ENCODE peak calls at places on chromosomes 4 and X, in six cellular contexts. One of them, this sample, is unnamed.

GRCh38 chr4:30350288-30350687 is 369.9 kb upstream of the PCDH7 start:
- DNase-seq in K562: no peak
- DNase-seq in H1: no peak
- DNase-seq in WTC11: no peak
- DNase-seq in endothelial cell of umbilical vein: no peak
- DNase-seq in HepG2: no peak
- DNase-seq in this sample: no peak

GRCh38 chr4:30721353-30722091 is 1.4 kb downstream of the PCDH7 start:
- DNase-seq in WTC11: peak
- DNase-seq in HepG2: no peak
- DNase-seq in H1: peak
- DNase-seq in K562: no peak
- DNase-seq in endothelial cell of umbilical vein: peak
- DNase-seq in this sample: peak

GRCh38 chr4:125321709-125322362 is 7.1 kb downstream of the FAT4 start:
- DNase-seq in H1: no peak
- DNase-seq in HepG2: no peak
- DNase-seq in endothelial cell of umbilical vein: peak
- DNase-seq in WTC11: no peak
- DNase-seq in K562: no peak
- DNase-seq in this sample: no peak

GRCh38 chr4:168527560-168527959 is 30.7 kb downstream of the PALLD start:
- DNase-seq in WTC11: no peak
- DNase-seq in endothelial cell of umbilical vein: no peak
- DNase-seq in H1: no peak
- DNase-seq in HepG2: no peak
- DNase-seq in K562: no peak
- DNase-seq in this sample: peak

GRCh38 chrX:96994088-96994487 is 110.4 kb downstream of the RPA4 start:
- DNase-seq in endothelial cell of umbilical vein: no peak
- DNase-seq in HepG2: no peak
- DNase-seq in K562: no peak
- DNase-seq in H1: no peak
- DNase-seq in WTC11: no peak
- DNase-seq in this sample: no peak

GRCh38 chr4:88441696-88442095 is 15.2 kb upstream of the HERC5 start:
- DNase-seq in HepG2: no peak
- DNase-seq in K562: no peak
- DNase-seq in WTC11: no peak
- DNase-seq in H1: no peak
- DNase-seq in endothelial cell of umbilical vein: no peak
- DNase-seq in this sample: no peak

GRCh38 chrX:115047181-115047580 is 29.8 kb upstream of the IL13RA2 start:
- DNase-seq in WTC11: no peak
- DNase-seq in endothelial cell of umbilical vein: no peak
- DNase-seq in K562: no peak
- DNase-seq in H1: no peak
- DNase-seq in HepG2: no peak
- DNase-seq in this sample: no peak

GRCh38 chrX:103211012-103211715 is 3.7 kb upstream of the BEX4 start:
- DNase-seq in endothelial cell of umbilical vein: peak
- DNase-seq in HepG2: peak
- DNase-seq in WTC11: peak
- DNase-seq in H1: no peak
- DNase-seq in K562: no peak
- DNase-seq in this sample: peak

GRCh38 chr4:146359771-146360170 is 145.4 kb downstream of the REELD1 start:
- DNase-seq in K562: no peak
- DNase-seq in H1: no peak
- DNase-seq in endothelial cell of umbilical vein: no peak
- DNase-seq in HepG2: no peak
- DNase-seq in WTC11: no peak
- DNase-seq in this sample: no peak

GRCh38 chr4:144645621-144646522 is at the start of gene HHIP:
- DNase-seq in H1: peak
- DNase-seq in endothelial cell of umbilical vein: peak
- DNase-seq in K562: peak
- DNase-seq in WTC11: peak
- DNase-seq in HepG2: peak
- DNase-seq in this sample: peak

GRCh38 chrX:46642145-46642544 is 68.6 kb downstream of the CHST7 start:
- DNase-seq in WTC11: no peak
- DNase-seq in HepG2: peak
- DNase-seq in K562: no peak
- DNase-seq in H1: no peak
- DNase-seq in endothelial cell of umbilical vein: peak
- DNase-seq in this sample: peak

GRCh38 chr4:13700196-13701140 is 72.9 kb upstream of the BOD1L1 start:
- DNase-seq in H1: no peak
- DNase-seq in K562: no peak
- DNase-seq in WTC11: no peak
- DNase-seq in HepG2: no peak
- DNase-seq in endothelial cell of umbilical vein: no peak
- DNase-seq in this sample: no peak

GRCh38 chrX:37918168-37918567 is 70.8 kb upstream of the DYNLT3 start:
- DNase-seq in K562: no peak
- DNase-seq in H1: no peak
- DNase-seq in WTC11: no peak
- DNase-seq in HepG2: no peak
- DNase-seq in endothelial cell of umbilical vein: no peak
- DNase-seq in this sample: no peak

GRCh38 chrX:24264383-24264782 is 49.5 kb downstream of the SUPT20HL2 start:
- DNase-seq in WTC11: no peak
- DNase-seq in K562: no peak
- DNase-seq in HepG2: no peak
- DNase-seq in H1: no peak
- DNase-seq in endothelial cell of umbilical vein: no peak
- DNase-seq in this sample: peak

GRCh38 chrX:24262309-24262708 is 51.6 kb downstream of the SUPT20HL2 start:
- DNase-seq in endothelial cell of umbilical vein: no peak
- DNase-seq in HepG2: no peak
- DNase-seq in H1: no peak
- DNase-seq in K562: no peak
- DNase-seq in WTC11: no peak
- DNase-seq in this sample: no peak

GRCh38 chrX:24259544-24260240 is 54.2 kb downstream of the SUPT20HL2 start:
- DNase-seq in K562: peak
- DNase-seq in HepG2: peak
- DNase-seq in WTC11: peak
- DNase-seq in endothelial cell of umbilical vein: peak
- DNase-seq in H1: no peak
- DNase-seq in this sample: peak

GRCh38 chrX:24257011-24257410 is 56.9 kb downstream of the SUPT20HL2 start:
- DNase-seq in HepG2: no peak
- DNase-seq in WTC11: no peak
- DNase-seq in endothelial cell of umbilical vein: no peak
- DNase-seq in H1: no peak
- DNase-seq in K562: no peak
- DNase-seq in this sample: no peak

DNA sequence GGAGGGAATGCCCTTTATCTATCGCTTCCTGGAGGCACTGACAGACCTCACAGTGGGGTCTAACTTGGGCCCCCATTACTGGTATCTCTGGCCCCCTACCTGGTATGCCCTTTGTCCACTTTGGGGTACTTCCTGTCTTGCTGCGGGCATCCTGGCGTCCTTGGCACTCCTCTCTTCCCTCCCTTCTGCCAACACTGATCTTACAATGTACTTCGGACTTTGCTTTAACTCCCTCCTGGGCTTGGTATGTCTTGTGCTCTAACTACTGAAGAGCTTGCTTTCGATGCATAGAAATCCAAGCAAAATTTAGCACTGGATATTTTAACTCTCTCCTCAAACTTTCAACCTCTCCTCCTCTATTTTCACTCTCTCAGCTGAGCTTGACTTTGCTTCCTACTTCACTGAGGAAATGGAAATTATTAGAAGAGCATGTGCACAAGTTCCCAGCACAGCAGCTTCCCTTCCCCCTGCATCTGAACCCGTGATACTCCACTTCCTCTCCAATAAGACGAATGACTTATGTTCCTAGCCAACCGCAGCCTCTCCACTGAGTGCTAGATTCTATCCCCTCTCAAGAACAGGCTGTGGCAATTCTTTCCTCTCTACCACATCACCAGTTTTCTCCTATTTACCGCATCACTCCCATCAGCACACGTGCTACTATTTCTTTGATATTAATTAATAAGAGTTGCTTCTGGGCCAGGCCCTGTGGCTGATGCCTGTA is 52.9 kb downstream of the SUPT20HL2 start:
- DNase-seq in K562: no peak
- DNase-seq in WTC11: no peak
- DNase-seq in endothelial cell of umbilical vein: peak
- DNase-seq in H1: no peak
- DNase-seq in HepG2: no peak
- DNase-seq in this sample: no peak
- TF ChIP-seq JUN in K562: no peak
- TF ChIP-seq JUN in WTC11: no peak
- TF ChIP-seq JUN in endothelial cell of umbilical vein: no peak
- TF ChIP-seq JUN in H1: no peak
- TF ChIP-seq JUN in HepG2: no peak
- TF ChIP-seq JUN in this sample: no peak

GRCh38 chr4:156884183-156884582 is 87.4 kb downstream of the PDGFC start:
- DNase-seq in HepG2: no peak
- DNase-seq in K562: no peak
- DNase-seq in H1: no peak
- DNase-seq in endothelial cell of umbilical vein: no peak
- DNase-seq in WTC11: no peak
- DNase-seq in this sample: no peak
- TF ChIP-seq JUN in HepG2: no peak
- TF ChIP-seq JUN in K562: no peak
- TF ChIP-seq JUN in H1: no peak
- TF ChIP-seq JUN in endothelial cell of umbilical vein: no peak
- TF ChIP-seq JUN in WTC11: no peak
- TF ChIP-seq JUN in this sample: no peak

GRCh38 chr4:184368290-184368689 is 106.1 kb downstream of the IRF2 start:
- DNase-seq in H1: no peak
- DNase-seq in endothelial cell of umbilical vein: no peak
- DNase-seq in K562: no peak
- DNase-seq in WTC11: no peak
- DNase-seq in HepG2: no peak
- DNase-seq in this sample: no peak

GRCh38 chr4:184368731-184369130 is 105.6 kb downstream of the IRF2 start:
- DNase-seq in HepG2: no peak
- DNase-seq in H1: no peak
- DNase-seq in WTC11: no peak
- DNase-seq in K562: no peak
- DNase-seq in endothelial cell of umbilical vein: no peak
- DNase-seq in this sample: no peak

GRCh38 chr4:184369871-184370270 is 104.5 kb downstream of the IRF2 start:
- DNase-seq in endothelial cell of umbilical vein: no peak
- DNase-seq in K562: no peak
- DNase-seq in H1: no peak
- DNase-seq in HepG2: no peak
- DNase-seq in WTC11: no peak
- DNase-seq in this sample: no peak

GRCh38 chr4:184371390-184371787 is 103.0 kb downstream of the IRF2 start:
- DNase-seq in endothelial cell of umbilical vein: no peak
- DNase-seq in HepG2: no peak
- DNase-seq in WTC11: no peak
- DNase-seq in H1: no peak
- DNase-seq in K562: no peak
- DNase-seq in this sample: no peak

GRCh38 chr4:184370711-184371389 is 103.5 kb downstream of the IRF2 start:
- DNase-seq in endothelial cell of umbilical vein: peak
- DNase-seq in WTC11: no peak
- DNase-seq in H1: no peak
- DNase-seq in HepG2: no peak
- DNase-seq in K562: no peak
- DNase-seq in this sample: no peak
- TF ChIP-seq JUN in endothelial cell of umbilical vein: no peak
- TF ChIP-seq JUN in WTC11: no peak
- TF ChIP-seq JUN in H1: no peak
- TF ChIP-seq JUN in HepG2: no peak
- TF ChIP-seq JUN in K562: no peak
- TF ChIP-seq JUN in this sample: no peak

GRCh38 chr4:37994569-37994968 is 34.4 kb downstream of the PTTG2 start:
- DNase-seq in K562: no peak
- DNase-seq in HepG2: no peak
- DNase-seq in endothelial cell of umbilical vein: no peak
- DNase-seq in WTC11: no peak
- DNase-seq in H1: no peak
- DNase-seq in this sample: no peak

GRCh38 chr4:37995299-37995821 is 35.2 kb downstream of the PTTG2 start:
- DNase-seq in HepG2: no peak
- DNase-seq in H1: peak
- DNase-seq in endothelial cell of umbilical vein: no peak
- DNase-seq in K562: no peak
- DNase-seq in WTC11: no peak
- DNase-seq in this sample: no peak

GRCh38 chr4:37993806-37994205 is 33.6 kb downstream of the PTTG2 start:
- DNase-seq in K562: no peak
- DNase-seq in WTC11: no peak
- DNase-seq in endothelial cell of umbilical vein: no peak
- DNase-seq in H1: no peak
- DNase-seq in HepG2: no peak
- DNase-seq in this sample: no peak

GRCh38 chr4:37998225-37998624 is 38.0 kb downstream of the PTTG2 start:
- DNase-seq in H1: no peak
- DNase-seq in HepG2: no peak
- DNase-seq in endothelial cell of umbilical vein: no peak
- DNase-seq in K562: no peak
- DNase-seq in WTC11: no peak
- DNase-seq in this sample: no peak

GRCh38 chr4:37995981-37996770 is 36.0 kb downstream of the PTTG2 start:
- DNase-seq in endothelial cell of umbilical vein: no peak
- DNase-seq in HepG2: no peak
- DNase-seq in K562: no peak
- DNase-seq in H1: peak
- DNase-seq in WTC11: no peak
- DNase-seq in this sample: no peak
- TF ChIP-seq JUN in endothelial cell of umbilical vein: no peak
- TF ChIP-seq JUN in HepG2: no peak
- TF ChIP-seq JUN in K562: no peak
- TF ChIP-seq JUN in H1: no peak
- TF ChIP-seq JUN in WTC11: no peak
- TF ChIP-seq JUN in this sample: no peak

This sample was measured in A549.